ENCODE peak calls at places on chromosome 16, in six cellular contexts. P is HS-5; M is stimulated activated CD4-positive, alpha-beta T cell treated with anti-CD3 and anti-CD28 coated beads, Interleukin-1b, Interleukin-23, amount 100 ng/mL, for 4 hours; S is GM12892; X is nephron progenitor cell; K is uterus. E is an unnamed sample.

GRCh38 chr16:86044241-86044671 is 145.3 kb downstream of the IRF8 start:
- DNase-seq in M (peak), S (peak), K (no peak), X (peak), P (no peak), E (no peak)

GRCh38 chr16:56732832-56733231 is 2.9 kb downstream of the NUP93 start:
- DNase-seq in S (no peak), K (no peak), X (no peak), M (no peak), P (no peak), E (no peak)

GRCh38 chr16:64416232-64417010 is 705.4 kb downstream of the CDH11 start:
- DNase-seq in K (no peak), X (no peak), P (no peak), M (no peak), S (no peak), E (no peak)

GRCh38 chr16:89586853-89587252 is 11.3 kb downstream of the CPNE7 start:
- DNase-seq in M (no peak), X (no peak), P (no peak), S (no peak), K (no peak), E (no peak)

GRCh38 chr16:82741073-82741615 is 114.4 kb downstream of the CDH13 start:
- DNase-seq in P (no peak), X (no peak), S (no peak), K (no peak), M (no peak), E (no peak)

GRCh38 chr16:11485676-11486075 is 101.0 kb downstream of the LITAF start:
- DNase-seq in P (no peak), K (no peak), S (no peak), M (no peak), X (no peak), E (no peak)

GRCh38 chr16:86952769-86953168 is 364.4 kb downstream of the C16orf95 start:
- DNase-seq in M (no peak), P (no peak), K (no peak), S (no peak), X (no peak), E (no peak)

GRCh38 chr16:65523258-65523950 is 401.5 kb upstream of the CDH11 start:
- DNase-seq in P (no peak), X (no peak), M (no peak), K (no peak), S (no peak), E (no peak)

GRCh38 chr16:73232555-73233422 is 184.9 kb upstream of the ZFHX3 start:
- DNase-seq in K (peak), X (no peak), M (no peak), P (peak), S (no peak), E (no peak)

GRCh38 chr16:12061336-12062055 is 85.0 kb downstream of the SNX29 start:
- DNase-seq in S (no peak), P (no peak), K (no peak), X (no peak), M (no peak), E (no peak)

GRCh38 chr16:17369441-17369951 is 101.3 kb downstream of the XYLT1 start:
- DNase-seq in P (no peak), X (no peak), M (peak), S (no peak), K (peak), E (no peak)

GRCh38 chr16:49050607-49051006 is 231.0 kb downstream of the CBLN1 start:
- DNase-seq in K (peak), M (no peak), X (no peak), P (no peak), S (no peak), E (no peak)

GRCh38 chr16:23302045-23302956 is at the start of gene SCNN1B:
- DNase-seq in X (peak), P (no peak), M (no peak), S (peak), K (no peak), E (no peak)

GRCh38 chr16:84726079-84726669 is 26.4 kb downstream of the USP10 start:
- DNase-seq in P (no peak), S (no peak), M (peak), K (peak), X (peak), E (peak)

GRCh38 chr16:14146445-14146844 is 75.3 kb downstream of the MRTFB start:
- DNase-seq in X (no peak), S (no peak), K (no peak), P (no peak), M (no peak), E (no peak)

GRCh38 chr16:86478779-86479178 is 31.5 kb upstream of the FOXF1 start:
- DNase-seq in S (no peak), K (no peak), M (no peak), P (no peak), X (no peak), E (no peak)

GRCh38 chr16:78984324-78984723 is 616.2 kb downstream of the MAF start:
- DNase-seq in K (no peak), P (no peak), S (no peak), X (no peak), M (no peak), E (no peak)

E was measured in amniotic stem cell.